ENCODE peak calls at places on chromosome 19, in six cellular contexts. I is gastrocnemius medialis, T is fibroblast of lung, U is heart right ventricle, X is PC-3, B is prostate gland. Q is an unnamed sample. For H3K4me1, the result is how much of the 10 kb centered on the place peaks cover.

GRCh38 chr19:50492303-50493052 is 15.8 kb upstream of the GARIN5A start:
- DNase-seq in B (no peak), U (no peak), T (no peak), X (peak), I (peak), Q (no peak)

GRCh38 chr19:5679289-5680082 is 830 bp downstream of the MICOS13 start:
- DNase-seq in U (peak), T (no peak), B (no peak), X (no peak), I (peak), Q (no peak)

GRCh38 chr19:737591-738093 is 13.3 kb upstream of the MISP start:
- DNase-seq in X (peak), U (peak), B (no peak), I (no peak), T (peak), Q (no peak)

GRCh38 chr19:18091217-18091608 is 4.5 kb upstream of the IL12RB1 start:
- DNase-seq in U (peak), X (no peak), I (peak), B (no peak), T (no peak), Q (no peak)

GRCh38 chr19:2462635-2463421 is 6.1 kb upstream of the LMNB2 start:
- DNase-seq in X (peak), U (peak), B (peak), I (peak), T (peak), Q (peak)

GRCh38 chr19:56139847-56140582 is 1.1 kb upstream of the ZNF444 start:
- DNase-seq in B (no peak), U (no peak), I (no peak), T (no peak), X (no peak), Q (no peak)

GRCh38 chr19:4449022-4449825 is 8.4 kb downstream of the UBXN6 start:
- DNase-seq in I (peak), B (peak), X (no peak), T (peak), U (peak), Q (no peak)

GRCh38 chr19:58317481-58318072 is 9.2 kb upstream of the ZSCAN22 start:
- DNase-seq in I (no peak), B (no peak), U (no peak), X (peak), T (peak), Q (no peak)

GRCh38 chr19:11737964-11738745 is 591 bp downstream of the ZNF823 start:
- DNase-seq in T (peak), X (peak), U (peak), B (peak), I (peak), Q (no peak)

GRCh38 chr19:35256566-35256965 is 7.8 kb downstream of the LSR start:
- DNase-seq in X (no peak), T (no peak), B (no peak), U (no peak), I (no peak), Q (no peak)
- TF ChIP-seq CTCF in X (no peak), T (no peak), B (no peak), U (no peak), I (no peak), Q (no peak)

DNA sequence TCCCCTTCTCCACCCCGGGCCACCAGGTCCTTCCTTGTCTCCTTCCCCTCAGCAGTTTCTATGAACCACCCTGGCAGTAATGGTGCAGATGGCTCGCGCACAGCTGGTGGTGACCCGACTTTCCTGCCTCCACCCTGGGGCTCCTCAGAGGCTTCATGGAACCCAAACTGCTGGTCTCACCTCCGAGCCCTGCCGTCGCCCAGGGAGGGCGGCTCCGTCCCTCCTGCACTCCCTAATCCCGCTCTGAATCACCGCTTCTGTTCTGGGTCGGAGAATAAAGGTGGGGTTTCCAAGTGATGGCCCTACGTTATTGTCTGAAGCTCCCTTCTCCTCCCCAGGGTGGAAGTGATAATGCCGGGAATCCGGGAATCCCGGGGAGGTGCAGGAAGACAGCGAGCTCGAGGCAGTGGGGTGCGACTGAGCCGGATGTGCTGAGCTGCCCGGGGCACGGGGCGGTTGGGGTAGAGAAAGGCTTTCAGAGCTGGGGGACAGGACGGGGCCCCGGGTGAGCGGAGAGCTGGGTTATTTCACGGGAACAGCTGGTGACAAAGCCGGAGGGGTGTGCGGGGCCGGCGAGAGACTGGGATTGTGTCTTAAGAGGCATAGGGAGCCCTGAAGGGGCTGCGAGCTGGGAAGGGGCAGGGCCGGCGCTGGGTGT is 711 bp downstream of the FUT2 start:
- DNase-seq in X (no peak), U (no peak), T (no peak), B (no peak), I (no peak), Q (peak)
- H3K4me1 ChIP-seq in X (under half), U (under half), T (under half), B (under half), I (under half), Q (under half)

GRCh38 chr19:7925171-7925837 is 631 bp downstream of the CTXN1 start:
- DNase-seq in T (peak), U (peak), I (no peak), X (peak), B (peak), Q (no peak)
- H3K27ac ChIP-seq in T (no peak), U (no peak), I (no peak), X (no peak), B (peak), Q (no peak)

GRCh38 chr19:10501971-10502523 is 1.1 kb downstream of the KEAP1 start:
- DNase-seq in U (peak), X (peak), B (peak), I (peak), T (peak), Q (no peak)

GRCh38 chr19:10503002-10503789 is at the start of gene KEAP1:
- DNase-seq in B (no peak), T (peak), X (peak), I (no peak), U (peak), Q (no peak)

GRCh38 chr19:10500247-10500592 is 2.9 kb downstream of the KEAP1 start:
- DNase-seq in X (no peak), I (no peak), B (no peak), T (no peak), U (no peak), Q (no peak)

GRCh38 chr19:10499550-10500246 is 3.5 kb downstream of the KEAP1 start:
- DNase-seq in U (no peak), B (no peak), X (no peak), I (no peak), T (no peak), Q (no peak)

GRCh38 chr19:10502524-10503001 is 593 bp downstream of the KEAP1 start:
- DNase-seq in X (peak), T (peak), U (peak), I (peak), B (peak), Q (no peak)
- TF ChIP-seq CTCF in X (no peak), T (no peak), U (no peak), I (no peak), B (no peak), Q (peak)

GRCh38 chr19:43777163-43777700 is 3.5 kb downstream of the KCNN4 start:
- DNase-seq in T (no peak), U (no peak), X (no peak), B (no peak), I (no peak), Q (no peak)

GRCh38 chr19:43779147-43779819 is 1.5 kb downstream of the KCNN4 start:
- DNase-seq in I (no peak), X (no peak), U (no peak), T (no peak), B (peak), Q (no peak)

GRCh38 chr19:43780706-43781525 is at the start of gene KCNN4:
- DNase-seq in X (peak), B (no peak), T (peak), U (no peak), I (no peak), Q (peak)

GRCh38 chr19:43779820-43780219 is 953 bp downstream of the KCNN4 start:
- DNase-seq in B (no peak), I (no peak), U (no peak), X (peak), T (no peak), Q (no peak)

GRCh38 chr19:43778651-43779050 is 2.1 kb downstream of the KCNN4 start:
- DNase-seq in B (no peak), I (no peak), X (no peak), T (no peak), U (no peak), Q (no peak)
- H3K4me1 ChIP-seq in B (under half), I (under half), X (under half), T (under half), U (under half), Q (under half)

GRCh38 chr19:54100560-54100959 is at the start of gene OSCAR:
- DNase-seq in B (no peak), U (no peak), I (no peak), T (peak), X (no peak), Q (no peak)

GRCh38 chr19:54096642-54097106 is 3.9 kb downstream of the OSCAR start:
- DNase-seq in I (no peak), T (peak), B (no peak), U (no peak), X (peak), Q (peak)

GRCh38 chr19:54095136-54095858 is 5.3 kb downstream of the OSCAR start:
- DNase-seq in X (no peak), U (no peak), I (no peak), B (no peak), T (no peak), Q (no peak)

DNA sequence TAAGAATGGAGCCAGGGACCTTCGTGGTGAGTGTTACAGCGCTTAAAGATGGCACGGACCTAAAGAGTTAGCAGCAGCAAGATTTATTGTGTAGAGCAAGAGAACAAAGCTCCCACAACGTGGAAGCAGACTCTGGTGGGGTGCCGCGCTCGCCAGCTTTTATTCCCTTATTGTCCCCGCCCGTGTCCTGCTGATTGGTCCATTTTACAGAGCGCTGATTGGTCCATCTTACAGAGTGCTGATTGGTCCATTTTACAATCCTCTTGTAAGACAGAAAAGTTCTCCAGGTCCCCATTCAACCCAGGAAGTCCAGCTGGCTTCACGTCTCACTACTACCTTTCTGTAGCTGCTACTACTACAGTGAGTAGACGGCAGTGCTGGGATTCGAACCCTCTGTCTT is 6.0 kb downstream of the OSCAR start:
- DNase-seq in I (no peak), B (no peak), U (no peak), X (no peak), T (no peak), Q (no peak)
- H3K27ac ChIP-seq in I (no peak), B (no peak), U (no peak), X (no peak), T (no peak), Q (no peak)

GRCh38 chr19:33176670-33177416 is 17.3 kb upstream of the LRP3 start:
- DNase-seq in X (peak), U (peak), T (peak), B (peak), I (peak), Q (peak)
- TF ChIP-seq CTCF in X (no peak), U (peak), T (peak), B (no peak), I (peak), Q (peak)

DNA sequence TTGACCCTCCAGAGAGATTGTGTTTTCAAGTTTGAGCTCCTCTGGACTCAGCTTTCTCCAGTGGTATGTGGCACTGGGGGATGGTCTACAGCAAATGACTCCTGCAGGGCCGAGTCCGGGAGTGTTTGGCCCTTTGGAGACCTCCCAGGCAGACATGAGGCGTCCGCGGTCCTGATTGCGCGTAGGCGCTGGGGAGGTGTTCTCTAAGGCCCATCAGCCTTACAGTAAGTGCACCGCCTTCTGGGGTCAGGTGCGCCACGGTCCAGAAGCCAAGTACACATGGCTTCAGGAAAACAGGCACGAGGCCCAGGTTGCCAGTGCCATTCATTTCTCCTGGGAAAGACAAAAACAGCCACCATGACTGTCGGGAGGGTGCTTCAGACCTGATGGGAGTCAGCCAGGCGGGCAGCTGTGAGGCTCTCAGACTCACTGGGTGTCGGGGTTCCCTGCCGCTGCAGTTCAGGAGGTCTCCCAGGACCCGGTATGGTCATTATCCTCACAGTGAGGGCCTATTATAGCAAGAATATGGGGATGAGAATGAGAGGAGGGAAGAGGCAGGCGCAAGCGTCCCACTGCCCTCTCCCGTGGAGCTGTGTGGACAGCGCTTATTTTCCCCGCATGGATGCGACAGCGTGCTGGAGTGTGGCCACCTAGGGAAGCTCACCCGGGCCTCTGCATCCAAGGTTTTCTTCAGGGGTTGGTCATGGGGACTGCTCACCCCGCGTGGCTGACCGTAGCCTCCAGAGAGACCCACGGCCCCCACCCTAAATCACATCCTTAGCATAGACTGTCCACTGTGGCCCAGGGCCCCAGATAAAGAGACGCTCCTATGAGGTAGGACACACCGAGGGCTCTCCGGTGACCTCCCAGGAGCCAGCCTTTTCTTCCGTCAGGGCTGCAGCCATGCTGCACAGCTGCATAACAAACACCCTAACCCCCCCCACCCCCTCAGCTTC is 21.8 kb downstream of the CCDC8 start:
- DNase-seq in B (no peak), U (no peak), I (no peak), T (no peak), X (no peak), Q (no peak)
- H3K4me1 ChIP-seq in B (under half), U (under half), I (under half), T (under half), X (under half), Q (under half)

Q was measured in foreskin keratinocyte.